ENCODE peak calls at places on chromosomes 4 and X, in ten cellular contexts. E is osteoblast, N is sigmoid colon, L is ovary, Z is uterus, J is tibial artery, M is body of pancreas, G is Panc1, Q is heart right ventricle, D is A549. K is an unnamed sample. For H3K9me3, the result is how much of the 10 kb centered on the place peaks cover.

GRCh38 chr4:150381671-150382427 is 200.1 kb upstream of the MAB21L2 start:
- DNase-seq in E (peak), N (no peak), L (no peak), Z (no peak), J (no peak), M (no peak), G (no peak), Q (no peak), D (no peak), K (no peak)

GRCh38 chr4:80049402-80049801 is 23.6 kb downstream of the ANTXR2 start:
- DNase-seq in E (no peak), N (no peak), L (no peak), Z (no peak), J (no peak), M (no peak), G (no peak), Q (no peak), D (no peak), K (no peak)

GRCh38 chr4:6277139-6277802 is 7.6 kb downstream of the WFS1 start:
- DNase-seq in E (no peak), N (peak), L (peak), Z (peak), J (no peak), M (no peak), G (no peak), Q (peak), D (no peak), K (no peak)

GRCh38 chrX:154058207-154058997 is 38.7 kb upstream of the IRAK1 start:
- DNase-seq in E (no peak), N (no peak), L (no peak), Z (no peak), J (no peak), M (no peak), G (no peak), Q (no peak), D (no peak), K (no peak)

GRCh38 chrX:6861456-6861855 is 286.1 kb upstream of the STS start:
- DNase-seq in E (no peak), N (no peak), L (no peak), Z (no peak), J (no peak), M (no peak), G (no peak), Q (no peak), D (no peak), K (no peak)

GRCh38 chr4:136992032-136992431 is 540.3 kb downstream of the PCDH18 start:
- DNase-seq in E (no peak), N (no peak), L (no peak), Z (no peak), J (no peak), M (no peak), G (no peak), Q (no peak), D (no peak), K (no peak)

GRCh38 chrX:68462653-68463052 is 29.4 kb upstream of the OPHN1 start:
- DNase-seq in E (no peak), N (no peak), L (peak), Z (peak), J (no peak), M (peak), G (peak), Q (peak), D (peak), K (no peak)

GRCh38 chr4:40915318-40916217 is 165.8 kb downstream of the NSUN7 start:
- DNase-seq in E (peak), N (peak), L (no peak), Z (no peak), J (no peak), M (no peak), G (no peak), Q (no peak), D (no peak), K (no peak)

GRCh38 chrX:85111347-85111746 is 107.7 kb downstream of the APOOL start:
- DNase-seq in E (peak), N (no peak), L (no peak), Z (no peak), J (no peak), M (no peak), G (no peak), Q (no peak), D (no peak), K (no peak)

GRCh38 chr4:23922535-23923115 is 32.8 kb upstream of the PPARGC1A start:
- DNase-seq in E (no peak), N (no peak), L (no peak), Z (no peak), J (no peak), M (no peak), G (no peak), Q (no peak), D (no peak), K (no peak)

GRCh38 chr4:23923141-23923540 is 33.3 kb upstream of the PPARGC1A start:
- DNase-seq in E (peak), N (no peak), L (no peak), Z (no peak), J (no peak), M (no peak), G (no peak), Q (no peak), D (no peak), K (no peak)

GRCh38 chr4:23920716-23921446 is 31.0 kb upstream of the PPARGC1A start:
- DNase-seq in E (no peak), N (no peak), L (no peak), Z (no peak), J (no peak), M (no peak), G (no peak), Q (no peak), D (no peak), K (no peak)

GRCh38 chr4:23921447-23921845 is 31.6 kb upstream of the PPARGC1A start:
- DNase-seq in E (no peak), N (no peak), L (no peak), Z (no peak), J (no peak), M (no peak), G (no peak), Q (no peak), D (no peak), K (no peak)

DNA sequence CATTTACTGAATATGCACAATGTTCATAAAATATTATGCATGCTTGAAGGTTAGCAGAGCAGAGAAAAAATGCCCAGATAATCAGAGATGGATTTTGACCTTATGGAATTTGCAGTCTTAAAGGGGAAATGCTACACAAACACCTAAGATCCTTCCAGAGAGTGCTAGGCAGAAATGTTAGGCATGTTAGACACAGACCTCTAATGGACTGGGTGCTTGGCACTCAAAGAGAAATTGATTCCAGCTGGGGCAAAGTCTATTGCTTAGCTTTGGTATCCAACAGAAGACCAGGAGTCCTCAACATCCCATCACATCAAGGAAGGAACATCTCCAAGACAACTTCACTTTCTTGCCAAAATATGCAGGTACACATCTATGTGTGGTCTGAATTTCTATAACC is 32.1 kb upstream of the PPARGC1A start:
- DNase-seq in E (no peak), N (no peak), L (no peak), Z (no peak), J (no peak), M (no peak), G (no peak), Q (no peak), D (no peak), K (no peak)
- TF ChIP-seq CTCF in E (no peak), N (no peak), L (no peak), Z (no peak), J (no peak), M (no peak), G (no peak), Q (no peak), D (no peak), K (no peak)

GRCh38 chrX:15915959-15916703 is 61.5 kb upstream of the AP1S2 start:
- DNase-seq in E (no peak), N (no peak), L (no peak), Z (no peak), J (no peak), M (no peak), G (no peak), Q (peak), D (no peak), K (no peak)
- H3K9me3 ChIP-seq in E (under half), N (under half), L (under half), Z (under half), J (under half), M (under half), G (under half), Q (under half), D (under half), K (under half)

GRCh38 chrX:65196758-65197371 is 220.6 kb upstream of the ZC4H2 start:
- DNase-seq in E (no peak), N (peak), L (no peak), Z (no peak), J (no peak), M (peak), G (no peak), Q (no peak), D (peak), K (no peak)
- TF ChIP-seq CTCF in E (no peak), N (peak), L (no peak), Z (no peak), J (no peak), M (peak), G (peak), Q (no peak), D (no peak), K (no peak)

GRCh38 chrX:75038925-75039324 is 113.7 kb upstream of the NEXMIF start:
- DNase-seq in E (no peak), N (no peak), L (no peak), Z (no peak), J (no peak), M (no peak), G (peak), Q (no peak), D (peak), K (no peak)
- H3K9me3 ChIP-seq in E (under half), N (under half), L (under half), Z (under half), J (under half), M (under half), G (under half), Q (under half), D (under half), K (under half)

GRCh38 chrX:140123446-140123845 is 158.1 kb upstream of the CXorf66 start:
- DNase-seq in E (no peak), N (no peak), L (no peak), Z (no peak), J (no peak), M (no peak), G (no peak), Q (no peak), D (peak), K (no peak)
- TF ChIP-seq CTCF in E (no peak), N (no peak), L (no peak), Z (no peak), J (no peak), M (no peak), G (peak), Q (no peak), D (no peak), K (no peak)

DNA sequence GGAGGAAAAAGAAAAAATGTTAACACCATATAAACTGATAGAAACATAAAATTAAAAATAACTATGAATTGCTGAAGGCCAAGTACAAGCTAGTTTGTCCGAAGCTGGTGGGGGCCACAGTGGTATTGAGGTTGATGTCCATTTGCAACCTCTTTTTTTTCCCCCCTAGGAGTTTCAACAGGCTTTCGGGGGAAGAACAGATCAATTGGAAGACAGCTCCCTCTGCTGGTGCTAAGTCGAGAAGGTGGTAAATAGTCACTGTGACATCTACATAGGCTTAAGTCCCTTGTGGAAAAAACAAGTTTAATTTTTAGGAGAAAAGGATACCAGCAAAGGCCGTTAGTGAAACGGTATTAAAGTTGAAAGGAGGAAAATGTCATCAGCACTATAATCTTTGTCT is 115.7 kb upstream of the ZXDA start:
- DNase-seq in E (peak), N (no peak), L (peak), Z (no peak), J (no peak), M (peak), G (peak), Q (peak), D (peak), K (no peak)
- H3K9me3 ChIP-seq in E (under half), N (under half), L (under half), Z (under half), J (under half), M (under half), G (under half), Q (under half), D (under half), K (under half)

GRCh38 chrX:147478899-147479298 is 432.8 kb upstream of the FMR1 start:
- DNase-seq in E (no peak), N (no peak), L (no peak), Z (no peak), J (no peak), M (no peak), G (no peak), Q (no peak), D (no peak), K (no peak)

DNA sequence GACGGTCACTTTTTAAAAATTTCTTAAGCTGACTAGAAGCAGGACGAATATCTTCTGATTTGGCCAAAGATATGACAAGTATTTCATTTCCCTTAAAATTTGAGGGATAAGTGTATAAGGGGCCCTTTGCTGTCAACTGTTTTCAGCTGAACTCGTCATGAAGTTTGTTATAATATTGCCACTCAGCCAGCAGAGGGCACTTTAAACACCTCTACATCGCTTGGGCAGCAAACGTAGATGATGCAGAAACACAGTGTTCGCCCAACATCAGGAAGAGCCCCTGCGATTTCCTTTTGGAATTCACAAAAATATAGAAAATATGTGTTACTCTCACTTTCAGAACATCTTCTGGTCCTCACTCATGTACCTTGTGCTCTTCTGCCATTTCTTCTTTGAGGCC is 435.7 kb upstream of the FMR1 start:
- DNase-seq in E (no peak), N (no peak), L (no peak), Z (no peak), J (no peak), M (peak), G (no peak), Q (peak), D (peak), K (no peak)
- TF ChIP-seq CTCF in E (no peak), N (no peak), L (no peak), Z (no peak), J (no peak), M (peak), G (peak), Q (no peak), D (peak), K (no peak)

DNA sequence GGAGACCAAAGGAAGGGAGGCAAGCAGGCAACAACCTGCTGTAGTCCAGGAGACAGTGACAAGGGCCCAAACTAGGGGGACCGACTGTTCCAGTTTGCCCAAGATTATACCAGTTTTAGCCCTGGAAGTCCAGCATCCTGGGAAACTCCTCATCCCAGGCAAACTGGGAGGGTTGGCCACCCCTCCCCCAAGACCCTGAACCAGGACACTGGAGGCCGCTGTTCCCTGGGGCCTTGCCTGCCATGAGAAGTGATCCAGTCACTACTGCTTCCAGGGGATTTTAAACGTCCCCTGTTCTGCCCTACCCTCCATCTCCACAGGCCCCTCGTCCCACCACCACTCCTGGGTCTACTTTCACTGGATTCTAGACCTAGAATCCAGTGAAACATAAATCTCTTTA is 4.3 kb upstream of the DGAT2L6 start:
- DNase-seq in E (no peak), N (no peak), L (no peak), Z (no peak), J (no peak), M (no peak), G (no peak), Q (no peak), D (no peak), K (no peak)
- H3K9me3 ChIP-seq in E (under half), N (under half), L (under half), Z (under half), J (under half), M (under half), G (under half), Q (under half), D (under half), K (under half)

GRCh38 chr4:82739292-82740190 is 59.1 kb downstream of the SCD5 start:
- DNase-seq in E (peak), N (peak), L (peak), Z (peak), J (peak), M (peak), G (peak), Q (peak), D (peak), K (peak)

GRCh38 chr4:82745173-82745842 is 53.3 kb downstream of the SCD5 start:
- DNase-seq in E (no peak), N (no peak), L (no peak), Z (no peak), J (no peak), M (peak), G (no peak), Q (no peak), D (no peak), K (no peak)

GRCh38 chr4:82737354-82737753 is 61.2 kb downstream of the SCD5 start:
- DNase-seq in E (no peak), N (no peak), L (no peak), Z (no peak), J (no peak), M (no peak), G (no peak), Q (no peak), D (no peak), K (no peak)

GRCh38 chr4:82744284-82744963 is 54.2 kb downstream of the SCD5 start:
- DNase-seq in E (no peak), N (no peak), L (no peak), Z (no peak), J (no peak), M (peak), G (no peak), Q (no peak), D (no peak), K (no peak)

GRCh38 chr4:82741188-82741587 is 57.4 kb downstream of the SCD5 start:
- DNase-seq in E (peak), N (no peak), L (no peak), Z (no peak), J (no peak), M (peak), G (no peak), Q (no peak), D (no peak), K (no peak)
- TF ChIP-seq CTCF in E (no peak), N (no peak), L (no peak), Z (no peak), J (no peak), M (no peak), G (no peak), Q (no peak), D (no peak), K (no peak)

GRCh38 chrX:53438832-53439230 is 4.7 kb upstream of the HSD17B10 start:
- DNase-seq in E (no peak), N (no peak), L (no peak), Z (no peak), J (no peak), M (no peak), G (no peak), Q (no peak), D (no peak), K (no peak)
- H3K9me3 ChIP-seq in E (under half), N (under half), L (under half), Z (under half), J (under half), M (under half), G (under half), Q (under half), D (under half), K (under half)

K was measured in right atrium auricular region.